ENCODE peak calls at places on chromosomes 13 and 19, in four cellular contexts. G is tibial artery, B is activated B cell treated with CpG ODN at 0.5 μM for 24 hours, T is ovary. P is an unnamed sample.

GRCh38 chr13:20344836-20345490 is 112.8 kb upstream of the GJB6 start:
- DNase-seq in G (no peak), B (no peak), T (no peak), P (no peak)

GRCh38 chr13:45807520-45808099 is 43.9 kb downstream of the SIAH3 start:
- DNase-seq in G (no peak), B (no peak), T (no peak), P (peak; percentile 21)

GRCh38 chr19:47891923-47892666 is 6.0 kb upstream of the SULT2A1 start:
- DNase-seq in G (no peak), B (no peak), T (no peak), P (no peak)

GRCh38 chr13:25860862-25861261 is 191.0 kb downstream of the SHISA2 start:
- DNase-seq in G (no peak), B (no peak), T (no peak), P (no peak)

GRCh38 chr19:5880604-5881078 is 10.3 kb upstream of the FUT5 start:
- DNase-seq in G (no peak), B (no peak), T (no peak), P (no peak)

GRCh38 chr19:31725051-31725450 is 375.8 kb upstream of the TSHZ3 start:
- DNase-seq in G (no peak), B (no peak), T (no peak), P (no peak)

GRCh38 chr13:51364404-51365008 is 25.0 kb downstream of the SERPINE3 start:
- DNase-seq in G (no peak), B (no peak), T (no peak), P (no peak)

GRCh38 chr19:28199323-28199722 is 1013.6 kb downstream of the UQCRFS1 start:
- DNase-seq in G (no peak), B (no peak), T (no peak), P (no peak)

GRCh38 chr19:5960005-5961001 is 17.6 kb downstream of the RANBP3 start:
- DNase-seq in G (no peak), B (no peak), T (no peak), P (no peak)

GRCh38 chr19:55676384-55676783 is 1.4 kb downstream of the EPN1 start:
- DNase-seq in G (no peak), B (no peak), T (no peak), P (no peak)

GRCh38 chr19:53849237-53849676 is 18.4 kb upstream of the MYADM start:
- DNase-seq in G (no peak), B (no peak), T (no peak), P (no peak)

DNA sequence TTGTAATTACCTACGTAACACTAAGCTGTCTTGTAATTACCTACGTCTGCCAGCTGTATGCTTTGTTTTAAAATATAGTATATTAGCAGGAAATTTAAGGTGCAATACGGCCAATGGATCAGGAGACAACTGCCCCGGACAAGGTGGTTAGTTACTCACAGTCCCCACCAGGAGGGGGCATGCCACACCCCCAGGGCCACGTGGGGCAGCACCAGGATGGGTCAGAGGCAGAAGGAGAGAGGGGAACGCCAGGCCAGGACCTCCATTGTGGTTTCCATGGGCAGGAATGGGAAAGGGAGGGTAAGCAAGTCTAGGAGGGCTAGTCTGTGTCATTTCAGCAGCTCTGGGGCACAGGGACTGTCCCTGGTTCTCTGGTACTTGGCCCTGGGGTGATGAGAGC is 140.1 kb downstream of the URI1 start:
- DNase-seq in G (no peak), B (no peak), T (no peak), P (no peak)
- TF ChIP-seq CTCF in G (no peak), B (no peak), T (no peak), P (no peak)

GRCh38 chr19:4088065-4088679 is 21.5 kb upstream of the ZBTB7A start:
- DNase-seq in G (no peak), B (no peak), T (no peak), P (no peak)
- TF ChIP-seq CTCF in G (no peak), B (no peak), T (no peak), P (no peak)

DNA sequence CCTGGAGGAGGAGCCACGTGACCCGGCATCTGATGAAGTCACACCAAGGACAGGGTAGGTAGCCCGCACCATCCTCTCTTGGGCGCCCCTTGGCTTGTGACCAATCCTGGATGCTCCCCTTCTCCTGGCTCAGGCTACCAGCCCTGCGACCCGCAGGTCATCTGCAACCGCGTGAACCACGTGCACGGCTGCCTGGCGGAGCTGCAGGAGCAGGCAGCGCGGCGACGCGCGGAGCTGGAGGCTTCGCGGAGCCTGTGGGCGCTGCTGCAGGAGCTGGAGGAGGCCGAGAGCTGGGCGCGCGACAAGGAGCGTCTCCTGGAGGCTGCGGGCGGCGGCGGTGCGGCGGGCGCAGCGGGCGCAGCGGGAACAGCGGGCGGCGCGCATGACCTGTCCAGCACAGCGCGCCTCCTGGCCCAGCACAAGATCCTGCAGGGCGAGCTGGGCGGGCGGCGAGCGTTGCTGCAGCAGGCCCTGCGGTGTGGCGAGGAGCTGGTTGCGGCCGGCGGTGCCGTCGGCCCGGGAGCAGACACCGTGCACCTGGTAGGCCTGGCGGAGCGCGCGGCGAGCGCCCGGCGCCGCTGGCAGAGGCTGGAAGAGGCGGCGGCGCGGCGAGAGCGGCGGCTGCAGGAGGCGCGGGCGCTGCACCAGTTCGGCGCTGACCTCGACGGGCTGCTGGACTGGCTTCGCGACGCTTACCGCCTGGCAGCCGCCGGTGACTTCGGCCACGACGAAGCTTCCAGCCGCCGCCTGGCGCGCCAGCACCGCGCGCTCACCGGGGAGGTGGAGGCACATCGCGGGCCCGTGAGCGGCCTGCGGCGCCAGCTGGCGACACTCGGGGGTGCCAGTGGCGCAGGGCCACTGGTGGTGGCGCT is 45.9 kb downstream of the SPTBN4 start:
- DNase-seq in G (no peak), B (no peak), T (no peak), P (no peak)
- TF ChIP-seq CTCF in G (no peak), B (no peak), T (no peak), P (no peak)

DNA sequence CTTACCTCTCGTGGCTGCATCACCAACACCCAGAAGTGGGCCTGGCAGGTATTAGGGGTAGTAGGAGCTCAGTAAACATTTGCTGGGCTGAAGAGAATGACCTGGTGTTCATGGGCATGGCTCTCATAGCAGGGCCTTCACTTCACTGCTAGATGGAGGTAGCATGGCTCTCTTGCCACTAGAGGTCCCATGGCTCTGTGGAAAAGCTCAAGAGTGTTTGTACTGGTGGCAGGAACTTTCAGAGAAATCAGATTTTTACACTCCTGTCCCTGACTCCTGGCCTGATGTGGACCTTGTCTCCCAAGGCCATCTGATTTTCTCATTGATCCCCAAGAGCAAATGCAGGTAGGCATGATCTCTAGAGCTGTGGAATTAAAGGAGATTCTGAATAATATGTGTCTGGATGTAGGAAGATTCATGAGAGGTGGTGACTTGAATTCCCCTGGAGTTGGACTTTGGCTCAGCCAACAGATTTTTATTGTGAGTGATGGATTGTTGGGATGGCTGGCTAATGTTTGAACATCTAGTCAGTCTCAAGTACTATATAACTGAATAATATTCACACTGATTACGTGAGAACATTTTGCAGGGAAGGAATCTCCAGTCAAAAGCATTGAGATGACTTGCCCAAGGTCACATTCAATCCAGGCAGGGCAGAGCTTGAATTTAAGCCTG is 5.8 kb downstream of the ZNF574 start:
- DNase-seq in G (no peak), B (no peak), T (no peak), P (no peak)
- TF ChIP-seq CTCF in G (no peak), B (no peak), T (no peak), P (no peak)

DNA sequence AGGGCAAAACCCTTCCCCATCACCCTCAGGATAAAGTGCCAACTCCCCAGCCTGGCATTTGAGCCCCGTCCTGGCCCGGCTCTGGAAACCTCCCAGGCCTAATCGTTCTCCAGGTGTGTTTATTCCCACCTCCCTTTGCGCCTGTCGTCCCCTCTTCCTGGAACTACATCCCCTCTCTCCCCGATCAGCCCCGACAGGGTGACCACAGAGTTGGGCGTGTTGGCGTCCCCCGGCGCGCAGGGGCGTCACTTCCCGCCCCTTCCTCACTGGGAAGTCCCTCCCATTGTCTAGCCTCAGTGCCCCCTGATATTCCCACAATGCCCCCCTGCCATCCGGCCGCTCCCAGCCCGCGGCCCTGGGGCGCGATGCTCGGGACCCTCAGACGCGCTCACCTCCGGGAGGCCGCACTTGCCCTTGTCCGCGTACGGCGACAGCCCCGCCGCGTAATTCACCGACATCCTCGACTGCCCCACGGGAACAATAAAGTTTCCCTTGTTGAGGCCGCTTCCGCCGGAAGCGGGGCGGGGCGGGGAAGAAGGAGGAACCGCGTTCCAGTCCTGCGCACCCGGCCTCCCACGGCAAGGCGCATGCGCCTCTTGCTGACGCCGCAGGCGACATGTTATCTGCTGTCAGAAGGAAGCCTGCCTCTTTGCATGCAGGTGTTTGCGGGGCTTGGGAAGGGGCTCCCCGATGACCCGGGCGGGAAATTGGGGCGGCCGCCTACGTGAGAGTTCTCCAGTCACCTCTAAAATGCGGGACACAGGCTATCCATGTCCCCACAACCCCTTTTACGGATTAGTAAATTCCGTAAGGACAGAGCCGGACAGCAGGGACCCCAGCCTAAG is at the start of the genes ANKRD24 and SIRT6:
- DNase-seq in G (peak; percentile 97), B (peak; percentile 96), T (peak; percentile 95), P (peak; percentile 93)
- TF ChIP-seq CTCF in G (no peak), B (no peak), T (no peak), P (peak; percentile 63)

DNA sequence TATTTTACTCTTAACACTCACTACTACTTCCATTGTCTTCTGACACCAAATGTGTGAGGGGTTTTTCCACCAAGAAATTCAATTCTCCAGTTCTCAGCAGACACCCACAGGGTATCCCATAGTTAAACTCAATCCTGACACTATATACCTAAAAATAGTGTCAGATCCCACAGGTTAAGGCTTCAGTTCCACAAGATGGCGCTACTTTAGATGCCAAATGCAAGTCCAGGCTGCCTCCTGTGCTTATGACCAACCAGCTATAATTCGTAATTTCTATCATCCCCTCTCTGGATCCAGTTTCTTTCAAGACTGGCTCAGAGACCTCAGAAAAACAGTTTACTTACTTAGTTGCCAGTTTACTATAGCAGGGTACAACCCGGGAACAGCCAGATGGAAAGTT is 1146.2 kb upstream of the SPRY2 start:
- DNase-seq in G (no peak), B (no peak), T (no peak), P (no peak)
- TF ChIP-seq CTCF in G (no peak), B (no peak), T (no peak), P (no peak)

DNA sequence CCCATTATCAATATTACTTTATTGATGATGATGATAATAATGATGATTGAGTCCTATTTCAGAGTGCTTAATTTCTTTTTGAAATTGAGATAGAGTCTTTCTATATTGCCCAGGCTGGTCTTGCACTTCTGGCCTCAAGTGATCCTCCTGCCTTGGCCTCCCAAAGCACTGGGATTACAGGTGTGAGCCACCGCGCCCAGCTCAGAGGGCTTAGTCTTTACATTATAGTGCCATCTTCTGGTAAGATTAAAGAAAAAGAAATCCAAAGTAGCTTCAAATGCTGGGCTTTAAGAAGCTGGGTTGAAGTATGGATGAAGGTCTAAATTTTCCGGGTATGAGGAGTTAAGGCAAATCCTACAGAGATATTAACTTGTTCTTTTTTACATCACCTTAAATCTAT is 3.4 kb upstream of the ZNF333 start:
- DNase-seq in G (no peak), B (no peak), T (no peak), P (no peak)
- TF ChIP-seq CTCF in G (no peak), B (no peak), T (no peak), P (peak; percentile 42)

P was measured in dorsolateral prefrontal cortex.